ENCODE peak calls at places on chromosomes 6 and 20, in seven cellular contexts. I is heart right ventricle, L is adrenal gland, V is ascending aorta, K is tibial artery, H is adipocyte, T is testis. Y is an unnamed sample. For H3K4me1, the result is how much of the 10 kb centered on the place peaks cover.

GRCh38 chr6:155889405-155889804 is 433.8 kb upstream of the NOX3 start:
- DNase-seq in H (no peak), T (no peak), I (no peak), L (no peak), K (no peak), V (no peak), Y (no peak)

GRCh38 chr6:11621119-11621518 is 83.6 kb downstream of the TMEM170B start:
- DNase-seq in I (no peak), V (no peak), H (no peak), L (no peak), K (no peak), T (no peak), Y (peak)

GRCh38 chr20:33796263-33796906 is 14.8 kb upstream of the CHMP4B start:
- DNase-seq in H (no peak), I (no peak), T (no peak), K (no peak), V (no peak), L (no peak), Y (no peak)

GRCh38 chr6:42451595-42452170 is at the start of gene TRERF1:
- DNase-seq in K (peak), H (peak), I (peak), T (peak), V (peak), L (peak), Y (peak)

GRCh38 chr6:132400641-132401119 is 595 bp downstream of the MOXD1 start:
- DNase-seq in H (peak), V (no peak), I (no peak), L (no peak), K (no peak), T (no peak), Y (no peak)

GRCh38 chr20:3613821-3614440 is 49.3 kb downstream of the GFRA4 start:
- DNase-seq in L (no peak), V (no peak), T (no peak), I (no peak), H (peak), K (no peak), Y (no peak)

GRCh38 chr20:38113401-38114325 is 51.4 kb downstream of the TGM2 start:
- DNase-seq in H (no peak), K (no peak), L (no peak), I (no peak), V (no peak), T (peak), Y (peak)

GRCh38 chr20:45945678-45946148 is 11.2 kb downstream of the PCIF1 start:
- DNase-seq in I (no peak), K (no peak), V (no peak), L (peak), H (no peak), T (peak), Y (no peak)

GRCh38 chr20:39885975-39886649 is 802.9 kb downstream of the MAFB start:
- DNase-seq in I (peak), K (peak), H (peak), L (peak), V (peak), T (peak), Y (peak)

GRCh38 chr20:14919473-14920157 is 582.2 kb upstream of the FLRT3 start:
- DNase-seq in L (no peak), T (no peak), K (no peak), H (peak), I (no peak), V (no peak), Y (peak)

GRCh38 chr6:156727715-156728385 is 49.3 kb upstream of the ARID1B start:
- DNase-seq in V (no peak), L (no peak), T (no peak), K (no peak), I (no peak), H (no peak), Y (no peak)

GRCh38 chr6:56359201-56359899 is 112.0 kb upstream of the COL21A1 start:
- DNase-seq in V (peak), K (peak), I (no peak), H (peak), T (peak), L (peak), Y (peak)

GRCh38 chr20:60224914-60225313 is 266.7 kb downstream of the CDH26 start:
- DNase-seq in K (no peak), H (no peak), T (peak), V (no peak), I (no peak), L (peak), Y (peak)

GRCh38 chr20:43563429-43563828 is 4.6 kb downstream of the SGK2 start:
- DNase-seq in T (no peak), H (no peak), I (no peak), L (no peak), K (no peak), V (no peak), Y (no peak)

GRCh38 chr6:134374486-134374885 is 56.6 kb upstream of the SGK1 start:
- DNase-seq in I (no peak), V (peak), K (peak), T (no peak), L (no peak), H (peak), Y (no peak)

GRCh38 chr6:132598473-132598872 is 8.9 kb upstream of the TAAR5 start:
- DNase-seq in K (no peak), H (no peak), I (no peak), T (no peak), L (no peak), V (no peak), Y (peak)

GRCh38 chr6:169188051-169188863 is 65.4 kb downstream of the THBS2 start:
- DNase-seq in H (peak), V (peak), L (no peak), T (no peak), K (no peak), I (no peak), Y (no peak)

GRCh38 chr6:36625161-36625919 is 31.2 kb downstream of the SRSF3 start:
- DNase-seq in L (peak), H (peak), V (peak), T (peak), I (no peak), K (peak), Y (no peak)

GRCh38 chr6:156379392-156379910 is 397.7 kb upstream of the ARID1B start:
- DNase-seq in T (no peak), I (no peak), L (no peak), K (no peak), V (no peak), H (no peak), Y (no peak)

GRCh38 chr20:815914-816606 is 17.5 kb upstream of the FAM110A start:
- DNase-seq in I (peak), H (peak), T (peak), L (peak), K (peak), V (peak), Y (peak)

GRCh38 chr6:146767632-146768031 is 168.9 kb downstream of the ADGB start:
- DNase-seq in I (no peak), K (no peak), V (no peak), L (no peak), H (no peak), T (no peak), Y (no peak)

GRCh38 chr6:89430563-89430962 is 2.4 kb upstream of the ANKRD6 start:
- DNase-seq in L (peak), H (no peak), K (no peak), V (no peak), T (no peak), I (no peak), Y (no peak)

GRCh38 chr6:140083375-140083774 is 708.9 kb upstream of the CITED2 start:
- DNase-seq in H (no peak), K (no peak), T (no peak), I (no peak), V (no peak), L (no peak), Y (no peak)

GRCh38 chr6:132813173-132813856 is 1.1 kb upstream of the RPS12 start:
- DNase-seq in I (peak), T (peak), H (peak), K (peak), L (peak), V (peak), Y (no peak)

GRCh38 chr20:43404880-43405279 is 52.8 kb upstream of the SRSF6 start:
- DNase-seq in I (no peak), V (no peak), K (no peak), L (no peak), H (no peak), T (no peak), Y (no peak)

GRCh38 chr6:10196090-10196489 is 218.8 kb downstream of the TFAP2A start:
- DNase-seq in T (no peak), I (no peak), H (no peak), K (no peak), L (no peak), V (no peak), Y (no peak)

GRCh38 chr6:167056370-167056769 is 57.2 kb downstream of the CEP43 start:
- DNase-seq in K (no peak), V (no peak), H (no peak), I (no peak), L (no peak), T (no peak), Y (no peak)

GRCh38 chr6:31585531-31585930 is 546 bp upstream of the LST1 start:
- DNase-seq in K (no peak), T (no peak), I (no peak), L (no peak), V (no peak), H (no peak), Y (no peak)

GRCh38 chr6:30749554-30750378 is 5.4 kb upstream of the IER3 start:
- DNase-seq in K (no peak), H (no peak), I (no peak), T (no peak), V (no peak), L (no peak), Y (no peak)

GRCh38 chr6:112253505-112253841 is 894 bp downstream of the LAMA4 start:
- DNase-seq in V (no peak), K (no peak), I (peak), L (no peak), H (no peak), T (peak), Y (no peak)

GRCh38 chr20:53910312-53911002 is 159.9 kb downstream of the BCAS1 start:
- DNase-seq in L (no peak), V (no peak), K (no peak), H (no peak), T (no peak), I (no peak), Y (no peak)
- H3K4me1 ChIP-seq in L (under half), V (under half), K (under half), H (under half), T (under half), I (under half), Y (under half)

GRCh38 chr20:50673146-50673830 is 18.1 kb downstream of the RIPOR3 start:
- DNase-seq in T (no peak), I (no peak), H (no peak), L (peak), K (no peak), V (no peak), Y (no peak)
- H3K4me1 ChIP-seq in T (under half), I (under half), H (under half), L (under half), K (under half), V (under half), Y (under half)

GRCh38 chr20:44732327-44732726 is 13.3 kb upstream of the KCNK15 start:
- DNase-seq in I (no peak), K (no peak), H (no peak), L (no peak), T (no peak), V (no peak), Y (no peak)
- H3K4me1 ChIP-seq in I (under half), K (half or more), H (under half), L (under half), T (under half), V (under half), Y (under half)

DNA sequence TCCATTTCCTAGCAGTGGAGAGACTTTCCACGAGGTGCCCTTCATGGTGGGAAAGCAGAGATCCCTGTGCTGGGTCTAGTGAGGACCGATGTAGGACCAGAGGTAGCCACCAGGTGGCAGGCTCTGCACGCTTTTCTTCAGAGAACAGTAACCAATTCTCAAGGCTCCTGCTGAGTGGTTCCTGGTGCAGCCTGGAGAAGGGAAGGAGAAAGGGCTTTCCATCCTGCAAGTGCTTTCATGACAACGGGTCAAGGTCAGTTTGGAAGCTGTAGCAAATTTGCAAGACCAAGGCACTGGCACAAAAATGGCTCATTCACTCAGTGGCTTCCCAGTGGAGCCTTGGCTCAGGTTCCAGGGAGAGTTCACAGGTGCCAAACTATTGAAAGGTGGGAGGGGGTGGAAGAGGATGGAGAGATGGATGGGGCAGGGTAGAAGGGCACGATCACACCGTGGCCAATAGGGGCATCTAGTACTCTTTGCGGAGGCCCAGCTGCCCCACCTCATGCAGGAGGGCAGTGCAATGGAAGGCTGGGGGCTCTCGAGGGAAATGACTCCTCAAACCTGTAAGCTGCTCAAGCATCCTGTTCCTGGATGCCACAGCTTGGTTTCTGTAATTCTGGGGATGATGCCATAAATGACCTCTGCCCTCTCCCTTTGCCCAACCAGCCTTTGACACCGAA is 25.5 kb upstream of the KCNK16 start:
- DNase-seq in H (peak), T (peak), I (peak), V (peak), L (peak), K (peak), Y (peak)
- H3K4me1 ChIP-seq in H (under half), T (under half), I (under half), V (under half), L (under half), K (under half), Y (under half)